ENCODE peak calls at places on chromosomes 12 and 14, in five cellular contexts. X, V, P, O and S are unnamed samples. For H3K9me3, the result is how much of the 10 kb centered on the place peaks cover.

GRCh38 chr12:129258781-129259318 is 405.6 kb downstream of the GLT1D1 start:
- DNase-seq in X (no peak), V (no peak), P (no peak), O (peak), S (no peak)

GRCh38 chr14:86166541-86166940 is 636.6 kb downstream of the FLRT2 start:
- DNase-seq in X (no peak), V (no peak), P (no peak), O (no peak), S (no peak)

GRCh38 chr12:810635-811415 is 58.4 kb downstream of the WNK1 start:
- DNase-seq in X (no peak), V (no peak), P (no peak), O (no peak), S (no peak)

GRCh38 chr12:52057958-52058576 is 6.8 kb downstream of the NR4A1 start:
- DNase-seq in X (no peak), V (no peak), P (no peak), O (no peak), S (no peak)

GRCh38 chr12:57210926-57211700 is 5.5 kb upstream of the NXPH4 start:
- DNase-seq in X (no peak), V (no peak), P (no peak), O (no peak), S (no peak)

GRCh38 chr14:99892406-99892805 is 99.2 kb downstream of the EML1 start:
- DNase-seq in X (no peak), V (no peak), P (no peak), O (peak), S (no peak)

GRCh38 chr14:90305176-90305601 is 26.6 kb downstream of the NRDE2 start:
- DNase-seq in X (no peak), V (no peak), P (no peak), O (no peak), S (no peak)

GRCh38 chr12:47755655-47756562 is 2.8 kb downstream of the RAPGEF3 start:
- DNase-seq in X (no peak), V (no peak), P (no peak), O (no peak), S (no peak)

GRCh38 chr14:68633131-68633991 is 159.5 kb downstream of the ZFP36L1 start:
- DNase-seq in X (peak), V (no peak), P (peak), O (peak), S (no peak)

GRCh38 chr12:104222981-104223380 is 7.4 kb downstream of the TXNRD1 start:
- DNase-seq in X (no peak), V (no peak), P (no peak), O (no peak), S (no peak)

GRCh38 chr14:102140027-102140749 is 491 bp downstream of the WDR20 start:
- DNase-seq in X (no peak), V (no peak), P (peak), O (no peak), S (peak)

GRCh38 chr14:29671034-29671433 is 256.6 kb downstream of the PRKD1 start:
- DNase-seq in X (no peak), V (no peak), P (no peak), O (no peak), S (no peak)

GRCh38 chr12:122937622-122938091 is 28.6 kb downstream of the ABCB9 start:
- DNase-seq in X (no peak), V (no peak), P (no peak), O (no peak), S (no peak)

GRCh38 chr12:70607107-70607506 is 30.1 kb downstream of the PTPRB start:
- DNase-seq in X (no peak), V (no peak), P (no peak), O (no peak), S (no peak)

GRCh38 chr14:22386924-22387775 is 201.9 kb downstream of the DAD1 start:
- DNase-seq in X (peak), V (peak), P (peak), O (no peak), S (peak)

GRCh38 chr12:802242-802995 is 50.0 kb downstream of the WNK1 start:
- DNase-seq in X (no peak), V (no peak), P (no peak), O (no peak), S (no peak)

GRCh38 chr14:61177279-61178225 is 103.6 kb downstream of the TMEM30B start:
- DNase-seq in X (no peak), V (no peak), P (no peak), O (peak), S (peak)

GRCh38 chr14:65167072-65167645 is 64.8 kb upstream of the MAX start:
- DNase-seq in X (no peak), V (no peak), P (no peak), O (no peak), S (no peak)

GRCh38 chr12:110249716-110250225 is 31.3 kb upstream of the ATP2A2 start:
- DNase-seq in X (no peak), V (no peak), P (peak), O (no peak), S (no peak)

GRCh38 chr12:49260165-49260564 is 4.7 kb upstream of the TUBA1C start:
- DNase-seq in X (no peak), V (no peak), P (no peak), O (no peak), S (no peak)

GRCh38 chr14:75794615-75795038 is 133.6 kb downstream of the TTLL5 start:
- DNase-seq in X (no peak), V (no peak), P (no peak), O (no peak), S (no peak)

GRCh38 chr14:101965145-101965531 is 765 bp downstream of the DYNC1H1 start:
- DNase-seq in X (no peak), V (peak), P (peak), O (peak), S (peak)

GRCh38 chr14:49366416-49366815 is 219.8 kb downstream of the RPS29 start:
- DNase-seq in X (no peak), V (no peak), P (no peak), O (no peak), S (no peak)

GRCh38 chr12:132071837-132072384 is 72.2 kb downstream of the DDX51 start:
- DNase-seq in X (no peak), V (no peak), P (no peak), O (no peak), S (no peak)

GRCh38 chr14:104765517-104765916 is 12.6 kb downstream of the SIVA1 start:
- DNase-seq in X (no peak), V (no peak), P (no peak), O (no peak), S (no peak)

GRCh38 chr12:1575799-1576401 is 18.5 kb downstream of the FBXL14 start:
- DNase-seq in X (no peak), V (no peak), P (no peak), O (no peak), S (no peak)

GRCh38 chr14:106343636-106344035 is 817.3 kb downstream of the TMEM121 start:
- DNase-seq in X (no peak), V (no peak), P (no peak), O (no peak), S (no peak)
- H3K9me3 ChIP-seq in X (under half), V (under half), P (under half), O (under half), S (under half)

DNA sequence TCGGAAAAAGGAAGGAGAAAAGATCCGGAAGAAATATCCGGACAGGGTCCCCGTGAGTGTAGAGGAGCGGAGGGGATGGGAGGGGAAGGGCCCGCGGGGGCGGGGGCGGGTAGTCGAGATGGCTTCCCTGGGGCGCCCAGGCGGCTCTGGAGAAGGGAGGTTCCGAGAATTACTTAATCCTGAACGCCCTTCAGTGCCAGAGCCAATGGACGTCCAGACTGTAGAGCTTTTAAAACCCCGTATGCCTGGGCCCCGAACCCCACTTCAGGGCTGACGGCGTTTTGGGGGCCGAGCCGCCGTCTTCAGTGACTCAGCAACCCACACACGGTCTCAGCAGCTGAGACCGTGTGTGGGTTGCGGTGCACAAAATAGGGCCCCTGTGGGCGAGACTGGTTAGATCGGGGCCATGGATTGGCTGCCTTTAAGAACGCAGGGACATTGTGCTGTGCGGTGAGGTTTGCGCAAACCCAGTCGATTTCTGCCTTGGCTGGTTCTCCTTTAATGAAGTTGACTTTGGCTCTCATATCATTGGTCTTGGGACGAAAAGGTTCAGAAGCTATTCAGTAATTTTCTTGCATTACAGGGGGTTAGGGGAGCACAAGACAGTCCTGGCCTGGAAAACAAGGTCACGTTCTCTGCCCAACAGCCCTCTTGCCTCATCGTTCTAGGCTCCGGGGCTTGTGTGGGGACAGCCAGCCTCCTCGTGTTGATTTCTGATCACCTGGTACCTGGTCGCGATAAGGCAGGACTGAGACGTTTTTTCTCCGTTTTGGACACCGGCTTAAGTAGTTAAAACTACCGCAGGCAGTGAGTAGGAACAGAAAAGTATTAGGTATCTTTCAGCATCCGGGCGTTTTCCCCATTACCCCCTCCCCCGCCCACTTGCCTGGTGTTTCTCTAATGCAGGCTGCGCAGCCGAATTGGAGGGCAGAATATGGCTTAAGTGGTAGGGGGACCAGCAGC is 772 bp downstream of the GABARAPL1 start:
- DNase-seq in X (peak), V (peak), P (peak), O (peak), S (peak)
- TF ChIP-seq POLR2A in X (no peak), V (peak), P (peak), O (no peak), S (peak)

GRCh38 chr12:125689576-125690410 is 624.6 kb downstream of the AACS start:
- DNase-seq in X (no peak), V (no peak), P (no peak), O (peak), S (no peak)
- H3K9me3 ChIP-seq in X (under half), V (under half), P (under half), O (under half), S (under half)

GRCh38 chr14:77320238-77320935 is at the start of gene POMT2:
- DNase-seq in X (peak), V (peak), P (peak), O (peak), S (peak)
- TF ChIP-seq POLR2A in X (no peak), V (peak), P (peak), O (peak), S (peak)

DNA sequence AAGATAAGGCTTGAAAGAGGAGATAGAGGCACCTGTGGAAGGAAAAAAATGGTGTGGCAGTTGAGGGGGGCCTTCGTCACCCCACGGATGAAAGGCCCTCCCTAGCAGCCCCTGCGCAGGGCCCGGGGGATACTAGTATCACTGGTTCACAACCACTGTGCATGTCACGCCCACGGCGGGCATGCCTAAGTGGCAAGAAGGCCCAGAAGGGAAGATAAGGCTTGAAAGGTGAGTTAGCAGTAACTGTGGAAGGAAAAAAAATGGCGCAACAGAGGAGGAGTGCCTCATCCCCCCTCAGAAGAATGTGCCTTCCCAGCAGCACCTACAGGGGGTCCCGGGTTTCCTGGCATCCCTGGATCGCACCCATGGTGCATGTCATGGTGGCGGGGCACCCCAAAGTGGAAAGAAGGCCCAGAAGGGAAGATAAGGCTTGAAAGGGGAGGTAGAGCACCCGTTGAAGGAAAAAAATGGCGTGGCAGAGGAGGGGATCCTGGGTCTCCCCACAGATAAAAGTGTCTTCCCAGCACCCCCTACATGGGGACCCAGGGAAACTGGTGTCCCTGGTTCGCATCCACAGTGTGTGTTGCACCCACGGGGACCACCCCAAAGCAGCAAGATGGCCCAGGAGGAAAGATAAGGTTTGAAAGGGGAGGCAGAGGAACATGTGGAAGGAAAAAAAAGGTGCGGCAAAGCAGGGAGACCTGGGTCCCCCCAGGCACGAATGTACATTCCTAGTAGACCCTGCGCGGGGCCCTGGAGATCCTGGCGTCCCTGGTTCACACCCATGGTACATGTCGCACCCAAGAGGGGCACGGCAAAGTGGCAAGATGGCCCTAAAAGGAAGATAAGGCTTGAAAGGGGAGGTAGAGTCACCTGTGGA is 279.2 kb downstream of the ALG10 start:
- DNase-seq in X (no peak), V (no peak), P (no peak), O (no peak), S (no peak)
- H3K9me3 ChIP-seq in X (under half), V (under half), P (under half), O (under half), S (under half)